ENCODE peak calls at places on chromosomes 5 and 9, in six cellular contexts. X is GM12878, C is adrenal gland, P is neural progenitor cell, V is GM13977, U is choroid plexus epithelial cell. H is an unnamed sample.

GRCh38 chr9:113631093-113631765 is 167.7 kb downstream of the RGS3 start:
- DNase-seq in U (no peak), X (no peak), V (no peak), C (peak; percentile 13), P (no peak), H (no peak)

GRCh38 chr5:85533324-85533723 is 1084.4 kb upstream of the COX7C start:
- DNase-seq in U (no peak), X (no peak), C (no peak), P (no peak), V (no peak), H (no peak)

GRCh38 chr5:90709323-90710148 is 150.9 kb downstream of the ADGRV1 start:
- DNase-seq in P (peak; percentile 74), V (peak; percentile 21), U (peak; percentile 72), C (peak; percentile 35), X (no peak), H (peak; percentile 10)

GRCh38 chr5:179836225-179837019 is 15.7 kb downstream of the SQSTM1 start:
- DNase-seq in X (no peak), P (no peak), U (peak; percentile 78), C (peak; percentile 76), V (peak; percentile 55), H (no peak)

GRCh38 chr5:129652353-129653138 is 95.3 kb upstream of the MINAR2 start:
- DNase-seq in C (no peak), P (no peak), U (no peak), X (no peak), V (no peak), H (no peak)

GRCh38 chr9:1100945-1101344 is 50.8 kb downstream of the DMRT2 start:
- DNase-seq in P (no peak), U (peak; percentile 50), C (no peak), X (no peak), V (no peak), H (peak; percentile 47)

GRCh38 chr9:114299286-114300152 is 23.4 kb upstream of the ORM1 start:
- DNase-seq in X (no peak), U (no peak), C (peak; percentile 10), V (no peak), P (no peak), H (no peak)

GRCh38 chr5:141608557-141608956 is 10.2 kb downstream of the DIAPH1 start:
- DNase-seq in V (no peak), C (no peak), U (no peak), X (no peak), P (no peak), H (no peak)

GRCh38 chr9:134964271-134964670 is 46.6 kb upstream of the FCN1 start:
- DNase-seq in P (no peak), U (no peak), V (no peak), C (no peak), X (no peak), H (no peak)

GRCh38 chr9:94086468-94086867 is 2.2 kb downstream of the PTPDC1 start:
- DNase-seq in P (no peak), U (peak; percentile 86), X (no peak), C (no peak), V (no peak), H (no peak)

GRCh38 chr9:72540348-72540873 is 19.0 kb downstream of the TMC1 start:
- DNase-seq in P (no peak), U (peak; percentile 43), X (no peak), V (no peak), C (peak; percentile 71), H (no peak)

DNA sequence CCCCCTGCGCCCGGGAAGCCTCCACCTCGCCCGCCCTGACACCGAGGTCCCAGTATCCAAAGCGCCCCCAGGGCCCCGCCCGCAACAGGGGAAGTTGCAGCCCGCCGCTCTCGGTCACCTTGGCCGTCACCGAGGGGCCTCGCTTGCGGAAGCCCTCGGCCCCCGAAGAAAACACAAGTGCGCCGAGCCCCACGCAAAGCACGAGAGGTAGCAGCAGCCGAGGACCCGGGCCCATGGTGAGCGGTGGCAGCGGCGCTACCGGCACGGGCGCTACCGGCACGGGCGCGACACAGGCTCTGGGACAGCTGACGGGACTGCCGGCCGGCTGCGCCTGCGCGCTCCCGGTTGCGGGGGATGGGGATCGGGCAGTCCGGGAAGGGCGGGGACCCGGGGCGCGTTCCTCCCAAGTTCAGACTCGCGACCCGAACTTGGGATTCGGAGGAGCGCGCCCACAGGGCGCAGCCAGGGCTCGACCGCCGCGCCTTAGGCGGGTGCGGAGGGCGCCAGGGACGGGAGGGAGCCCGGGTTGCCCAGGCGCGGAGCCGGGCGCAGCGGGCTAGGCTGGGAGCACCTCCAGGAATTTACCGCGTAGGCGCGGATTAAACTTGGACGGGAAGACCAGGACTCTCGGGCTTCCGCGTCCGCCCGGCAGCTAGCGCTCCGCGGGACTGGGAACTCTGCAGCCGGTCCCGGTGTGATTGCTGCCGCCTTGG is at the start of gene PPIC:
- DNase-seq in X (no peak), P (peak; percentile 77), V (peak; percentile 62), C (peak; percentile 87), U (peak; percentile 59), H (peak; percentile 79)
- TF ChIP-seq CTCF in X (no peak), P (no peak), V (no peak), C (no peak), U (no peak), H (no peak)

GRCh38 chr5:76820491-76820890 is 1.7 kb downstream of the F2RL1 start:
- DNase-seq in X (no peak), V (no peak), C (no peak), U (peak; percentile 29), P (no peak), H (no peak)
- TF ChIP-seq CTCF in X (no peak), V (no peak), C (no peak), U (no peak), P (no peak), H (no peak)

DNA sequence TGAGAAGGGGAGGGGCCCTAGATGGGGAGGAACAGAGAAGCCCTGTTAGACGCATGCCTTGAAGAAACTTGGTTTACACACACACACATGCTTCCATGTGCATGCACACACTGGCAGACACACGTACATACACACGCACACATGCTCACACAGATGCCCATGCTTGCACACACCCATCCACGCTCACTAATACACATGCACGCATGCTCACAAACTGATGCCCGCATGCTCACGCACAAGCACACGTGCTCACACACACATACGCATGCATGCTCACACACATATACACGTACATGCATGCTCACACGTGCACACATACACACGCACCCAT is 32.1 kb upstream of the EGFL7 start:
- DNase-seq in C (no peak), V (no peak), X (no peak), U (no peak), P (no peak), H (no peak)
- TF ChIP-seq CTCF in C (no peak), V (no peak), X (no peak), U (no peak), P (no peak), H (no peak)

GRCh38 chr5:34474573-34475021 is 181.5 kb upstream of the RAI14 start:
- DNase-seq in C (no peak), X (no peak), V (no peak), U (peak; percentile 85), P (peak; percentile 60), H (no peak)
- TF ChIP-seq CTCF in C (peak; percentile 94), X (peak; percentile 60), V (peak; percentile 81), U (peak; percentile 88), P (peak; percentile 96), H (peak; percentile 94)

DNA sequence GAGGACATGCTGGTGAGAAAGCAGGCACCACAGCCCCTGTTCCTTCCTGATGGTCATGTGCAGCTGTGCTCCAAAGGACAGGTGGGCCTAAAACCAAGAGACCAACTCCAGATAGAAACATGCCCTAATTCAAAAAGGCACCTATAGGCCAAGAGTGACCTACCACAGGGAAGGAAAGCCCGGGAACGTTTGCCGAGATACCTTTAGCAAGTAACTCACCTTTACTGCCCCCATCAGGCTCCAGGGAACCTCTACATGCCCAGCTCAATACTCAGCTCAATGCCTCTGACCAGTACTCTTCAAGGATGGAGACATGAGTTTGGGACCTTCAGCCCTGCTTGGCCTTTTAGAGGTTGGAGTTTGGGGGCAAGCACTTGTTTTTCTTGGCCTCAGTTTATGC is 172.8 kb upstream of the FSTL4 start:
- DNase-seq in U (no peak), V (no peak), P (peak; percentile 25), C (no peak), X (no peak), H (no peak)
- TF ChIP-seq CTCF in U (no peak), V (no peak), P (peak; percentile 28), C (no peak), X (no peak), H (no peak)

DNA sequence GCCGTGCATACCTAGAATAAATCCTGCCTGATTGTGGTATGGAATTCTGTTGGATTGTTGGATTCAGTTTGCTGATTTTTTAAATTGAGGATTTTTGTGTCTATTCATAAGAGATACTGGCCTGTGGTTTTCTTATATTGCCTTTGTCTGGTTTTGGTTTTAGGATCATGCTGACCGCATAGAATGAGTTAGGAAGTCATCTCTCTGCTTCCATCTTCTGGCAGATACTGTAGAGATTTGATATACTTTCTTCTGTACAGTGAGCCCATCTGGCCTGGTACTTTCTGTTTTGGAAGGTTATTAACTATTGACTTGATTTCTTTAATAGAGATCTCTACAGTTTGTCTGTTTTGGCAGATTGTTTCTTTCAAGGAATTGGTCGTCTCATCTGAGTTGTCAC is 14.7 kb downstream of the CEP72 start:
- DNase-seq in U (peak; percentile 56), C (no peak), P (no peak), X (no peak), V (no peak), H (no peak)
- TF ChIP-seq CTCF in U (peak; percentile 34), C (no peak), P (no peak), X (no peak), V (no peak), H (no peak)

DNA sequence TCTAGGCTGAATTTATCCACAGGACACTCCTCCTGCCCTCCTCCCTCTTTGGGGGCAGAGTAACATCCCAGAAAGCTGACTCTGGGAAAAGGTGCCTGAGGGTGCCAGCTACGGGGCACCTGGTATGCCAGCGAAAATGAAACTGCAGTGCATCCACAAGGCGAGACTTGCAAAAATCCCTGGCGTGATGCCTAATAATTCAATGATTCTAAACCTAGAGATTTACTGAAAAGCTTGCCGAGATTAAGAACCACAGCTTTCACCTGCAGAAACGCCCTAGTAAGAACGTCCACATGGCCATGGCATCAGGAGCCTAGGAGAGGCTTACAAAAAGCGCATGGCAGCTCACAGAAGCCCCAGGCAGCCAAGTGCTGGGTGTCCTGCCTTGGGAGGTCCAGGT is 20.9 kb downstream of the CCNJL start:
- DNase-seq in U (no peak), C (no peak), P (no peak), X (no peak), V (no peak), H (no peak)
- TF ChIP-seq CTCF in U (no peak), C (no peak), P (no peak), X (no peak), V (no peak), H (no peak)

H was measured in progenitor cell of endocrine pancreas.